ENCODE peak calls at places on chromosomes 6 and 20, in eight cellular contexts. One of them, this sample, is unnamed.

GRCh38 chr6:143506620-143507019 is 4.9 kb downstream of the FUCA2 start:
- DNase-seq in GM12891: no peak
- DNase-seq in heart right ventricle: no peak
- DNase-seq in DND-41: no peak
- DNase-seq in B cell: no peak
- DNase-seq in cardiac fibroblast: no peak
- DNase-seq in Kasumi-1: no peak
- DNase-seq in C1 segment of cervical spinal cord: no peak
- DNase-seq in this sample: no peak

GRCh38 chr6:148915889-148916288 is 169.1 kb downstream of the UST start:
- DNase-seq in B cell: no peak
- DNase-seq in cardiac fibroblast: no peak
- DNase-seq in DND-41: no peak
- DNase-seq in Kasumi-1: no peak
- DNase-seq in GM12891: no peak
- DNase-seq in heart right ventricle: no peak
- DNase-seq in C1 segment of cervical spinal cord: no peak
- DNase-seq in this sample: no peak

GRCh38 chr6:166626177-166627038 is 643 bp downstream of the RPS6KA2 start:
- DNase-seq in GM12891: peak
- DNase-seq in DND-41: no peak
- DNase-seq in Kasumi-1: no peak
- DNase-seq in heart right ventricle: no peak
- DNase-seq in C1 segment of cervical spinal cord: no peak
- DNase-seq in cardiac fibroblast: peak
- DNase-seq in B cell: peak
- DNase-seq in this sample: no peak

GRCh38 chr6:87730310-87730709 is 28.3 kb upstream of the AKIRIN2 start:
- DNase-seq in GM12891: no peak
- DNase-seq in C1 segment of cervical spinal cord: no peak
- DNase-seq in Kasumi-1: peak
- DNase-seq in DND-41: no peak
- DNase-seq in heart right ventricle: peak
- DNase-seq in cardiac fibroblast: no peak
- DNase-seq in B cell: no peak
- DNase-seq in this sample: peak

GRCh38 chr6:50381106-50381415 is 331.3 kb upstream of the DEFB112 start:
- DNase-seq in heart right ventricle: no peak
- DNase-seq in cardiac fibroblast: no peak
- DNase-seq in C1 segment of cervical spinal cord: no peak
- DNase-seq in GM12891: no peak
- DNase-seq in B cell: no peak
- DNase-seq in Kasumi-1: no peak
- DNase-seq in DND-41: no peak
- DNase-seq in this sample: no peak

GRCh38 chr6:4736371-4736873 is 39.8 kb upstream of the CDYL start:
- DNase-seq in GM12891: no peak
- DNase-seq in Kasumi-1: no peak
- DNase-seq in DND-41: no peak
- DNase-seq in heart right ventricle: no peak
- DNase-seq in B cell: no peak
- DNase-seq in C1 segment of cervical spinal cord: no peak
- DNase-seq in cardiac fibroblast: no peak
- DNase-seq in this sample: no peak

GRCh38 chr6:50819527-50819905 is 845 bp downstream of the TFAP2B start:
- DNase-seq in heart right ventricle: no peak
- DNase-seq in Kasumi-1: no peak
- DNase-seq in DND-41: no peak
- DNase-seq in B cell: no peak
- DNase-seq in GM12891: no peak
- DNase-seq in cardiac fibroblast: no peak
- DNase-seq in C1 segment of cervical spinal cord: no peak
- DNase-seq in this sample: no peak

GRCh38 chr6:29589423-29590048 is 4.6 kb downstream of the OR2H2 start:
- DNase-seq in C1 segment of cervical spinal cord: no peak
- DNase-seq in Kasumi-1: peak
- DNase-seq in cardiac fibroblast: peak
- DNase-seq in heart right ventricle: no peak
- DNase-seq in DND-41: peak
- DNase-seq in B cell: peak
- DNase-seq in GM12891: no peak
- DNase-seq in this sample: no peak

GRCh38 chr6:19279137-19279747 is 557.9 kb upstream of the ID4 start:
- DNase-seq in DND-41: no peak
- DNase-seq in GM12891: no peak
- DNase-seq in Kasumi-1: no peak
- DNase-seq in B cell: no peak
- DNase-seq in C1 segment of cervical spinal cord: no peak
- DNase-seq in heart right ventricle: no peak
- DNase-seq in cardiac fibroblast: peak
- DNase-seq in this sample: no peak

GRCh38 chr6:39389372-39389767 is 66.9 kb upstream of the KCNK16 start:
- DNase-seq in cardiac fibroblast: peak
- DNase-seq in DND-41: no peak
- DNase-seq in C1 segment of cervical spinal cord: no peak
- DNase-seq in Kasumi-1: no peak
- DNase-seq in GM12891: no peak
- DNase-seq in B cell: no peak
- DNase-seq in heart right ventricle: no peak
- DNase-seq in this sample: no peak

GRCh38 chr6:33656844-33657243 is 35.7 kb downstream of the ITPR3 start:
- DNase-seq in heart right ventricle: no peak
- DNase-seq in B cell: no peak
- DNase-seq in Kasumi-1: no peak
- DNase-seq in cardiac fibroblast: no peak
- DNase-seq in C1 segment of cervical spinal cord: no peak
- DNase-seq in GM12891: no peak
- DNase-seq in DND-41: no peak
- DNase-seq in this sample: no peak

GRCh38 chr20:49894073-49894470 is 21.3 kb downstream of the SPATA2 start:
- DNase-seq in DND-41: no peak
- DNase-seq in C1 segment of cervical spinal cord: no peak
- DNase-seq in heart right ventricle: no peak
- DNase-seq in B cell: no peak
- DNase-seq in cardiac fibroblast: no peak
- DNase-seq in GM12891: no peak
- DNase-seq in Kasumi-1: no peak
- DNase-seq in this sample: no peak

GRCh38 chr20:6489361-6490154 is 277.9 kb upstream of the BMP2 start:
- DNase-seq in cardiac fibroblast: no peak
- DNase-seq in B cell: no peak
- DNase-seq in heart right ventricle: no peak
- DNase-seq in DND-41: no peak
- DNase-seq in Kasumi-1: peak
- DNase-seq in C1 segment of cervical spinal cord: no peak
- DNase-seq in GM12891: no peak
- DNase-seq in this sample: no peak

GRCh38 chr6:151482290-151482689 is 11.5 kb upstream of the CCDC170 start:
- DNase-seq in cardiac fibroblast: peak
- DNase-seq in Kasumi-1: peak
- DNase-seq in GM12891: no peak
- DNase-seq in B cell: no peak
- DNase-seq in DND-41: no peak
- DNase-seq in C1 segment of cervical spinal cord: no peak
- DNase-seq in heart right ventricle: no peak
- DNase-seq in this sample: no peak

GRCh38 chr6:115133790-115134189 is 791.0 kb upstream of the HS3ST5 start:
- DNase-seq in cardiac fibroblast: no peak
- DNase-seq in C1 segment of cervical spinal cord: no peak
- DNase-seq in B cell: no peak
- DNase-seq in Kasumi-1: no peak
- DNase-seq in GM12891: no peak
- DNase-seq in heart right ventricle: no peak
- DNase-seq in DND-41: no peak
- DNase-seq in this sample: no peak

GRCh38 chr6:125001684-125002083 is 39.4 kb downstream of the RNF217 start:
- DNase-seq in heart right ventricle: no peak
- DNase-seq in DND-41: no peak
- DNase-seq in GM12891: no peak
- DNase-seq in cardiac fibroblast: no peak
- DNase-seq in Kasumi-1: no peak
- DNase-seq in B cell: no peak
- DNase-seq in C1 segment of cervical spinal cord: no peak
- DNase-seq in this sample: no peak

GRCh38 chr6:139590206-139590605 is 215.8 kb upstream of the CITED2 start:
- DNase-seq in B cell: no peak
- DNase-seq in cardiac fibroblast: no peak
- DNase-seq in GM12891: no peak
- DNase-seq in heart right ventricle: no peak
- DNase-seq in Kasumi-1: no peak
- DNase-seq in DND-41: no peak
- DNase-seq in C1 segment of cervical spinal cord: no peak
- DNase-seq in this sample: no peak

GRCh38 chr6:127484207-127484858 is 25.1 kb upstream of the KIAA0408 start:
- DNase-seq in heart right ventricle: no peak
- DNase-seq in cardiac fibroblast: peak
- DNase-seq in B cell: peak
- DNase-seq in DND-41: no peak
- DNase-seq in C1 segment of cervical spinal cord: no peak
- DNase-seq in GM12891: peak
- DNase-seq in Kasumi-1: peak
- DNase-seq in this sample: no peak

GRCh38 chr6:125598422-125598821 is 151.0 kb upstream of the HEY2 start:
- DNase-seq in GM12891: no peak
- DNase-seq in heart right ventricle: peak
- DNase-seq in C1 segment of cervical spinal cord: no peak
- DNase-seq in B cell: no peak
- DNase-seq in DND-41: no peak
- DNase-seq in Kasumi-1: peak
- DNase-seq in cardiac fibroblast: peak
- DNase-seq in this sample: peak

GRCh38 chr6:146700078-146700686 is 101.4 kb downstream of the ADGB start:
- DNase-seq in DND-41: peak
- DNase-seq in B cell: no peak
- DNase-seq in Kasumi-1: peak
- DNase-seq in C1 segment of cervical spinal cord: peak
- DNase-seq in cardiac fibroblast: peak
- DNase-seq in GM12891: no peak
- DNase-seq in heart right ventricle: no peak
- DNase-seq in this sample: peak

GRCh38 chr6:39666706-39667489 is 58.3 kb downstream of the KIF6 start:
- DNase-seq in Kasumi-1: no peak
- DNase-seq in cardiac fibroblast: no peak
- DNase-seq in heart right ventricle: no peak
- DNase-seq in B cell: no peak
- DNase-seq in DND-41: no peak
- DNase-seq in GM12891: no peak
- DNase-seq in C1 segment of cervical spinal cord: no peak
- DNase-seq in this sample: no peak

GRCh38 chr20:397432-398237 is 10.5 kb upstream of the RBCK1 start:
- DNase-seq in B cell: no peak
- DNase-seq in Kasumi-1: no peak
- DNase-seq in GM12891: no peak
- DNase-seq in C1 segment of cervical spinal cord: no peak
- DNase-seq in DND-41: no peak
- DNase-seq in heart right ventricle: no peak
- DNase-seq in cardiac fibroblast: no peak
- DNase-seq in this sample: no peak

GRCh38 chr6:46191961-46192360 is 21.2 kb upstream of the ENPP5 start:
- DNase-seq in cardiac fibroblast: peak
- DNase-seq in C1 segment of cervical spinal cord: no peak
- DNase-seq in GM12891: no peak
- DNase-seq in DND-41: no peak
- DNase-seq in B cell: no peak
- DNase-seq in heart right ventricle: no peak
- DNase-seq in Kasumi-1: no peak
- DNase-seq in this sample: no peak

GRCh38 chr20:47118201-47118600 is 223.6 kb downstream of the EYA2 start:
- DNase-seq in heart right ventricle: no peak
- DNase-seq in cardiac fibroblast: no peak
- DNase-seq in B cell: no peak
- DNase-seq in DND-41: no peak
- DNase-seq in GM12891: no peak
- DNase-seq in C1 segment of cervical spinal cord: no peak
- DNase-seq in Kasumi-1: no peak
- DNase-seq in this sample: no peak

GRCh38 chr6:1477432-1478090 is 88.2 kb downstream of the FOXF2 start:
- DNase-seq in Kasumi-1: no peak
- DNase-seq in cardiac fibroblast: peak
- DNase-seq in B cell: no peak
- DNase-seq in DND-41: no peak
- DNase-seq in GM12891: no peak
- DNase-seq in heart right ventricle: no peak
- DNase-seq in C1 segment of cervical spinal cord: no peak
- DNase-seq in this sample: no peak

GRCh38 chr6:11772109-11772830 is 6.3 kb downstream of the ADTRP start:
- DNase-seq in GM12891: no peak
- DNase-seq in cardiac fibroblast: peak
- DNase-seq in Kasumi-1: no peak
- DNase-seq in heart right ventricle: no peak
- DNase-seq in DND-41: no peak
- DNase-seq in B cell: no peak
- DNase-seq in C1 segment of cervical spinal cord: no peak
- DNase-seq in this sample: no peak

GRCh38 chr6:132749111-132749510 is 8.6 kb downstream of the VNN2 start:
- DNase-seq in Kasumi-1: no peak
- DNase-seq in B cell: no peak
- DNase-seq in cardiac fibroblast: peak
- DNase-seq in GM12891: no peak
- DNase-seq in C1 segment of cervical spinal cord: no peak
- DNase-seq in DND-41: no peak
- DNase-seq in heart right ventricle: no peak
- DNase-seq in this sample: no peak

GRCh38 chr6:129921169-129921817 is 60.2 kb upstream of the TMEM244 start:
- DNase-seq in B cell: no peak
- DNase-seq in DND-41: no peak
- DNase-seq in heart right ventricle: no peak
- DNase-seq in cardiac fibroblast: no peak
- DNase-seq in Kasumi-1: no peak
- DNase-seq in C1 segment of cervical spinal cord: no peak
- DNase-seq in GM12891: no peak
- DNase-seq in this sample: no peak

GRCh38 chr6:160420969-160421556 is 72.9 kb downstream of the SLC22A3 start:
- DNase-seq in cardiac fibroblast: peak
- DNase-seq in Kasumi-1: no peak
- DNase-seq in DND-41: no peak
- DNase-seq in B cell: no peak
- DNase-seq in GM12891: no peak
- DNase-seq in heart right ventricle: no peak
- DNase-seq in C1 segment of cervical spinal cord: no peak
- DNase-seq in this sample: no peak